ENCODE peak calls at places on chromosomes 12 and 14, in eight cellular contexts. L is neural progenitor cell; W is GM23338; Z is CD8-positive, alpha-beta T cell; K is PC-3; J is astrocyte; E is suprapubic skin; D is brain microvascular endothelial cell. P is an unnamed sample.

GRCh38 chr12:7144414-7145120 is 14.4 kb downstream of the CLSTN3 start:
- DNase-seq in E (peak; percentile 52), W (peak; percentile 57), L (peak; percentile 43), Z (no peak), J (peak; percentile 12), D (no peak), K (peak; percentile 48), P (no peak)

GRCh38 chr14:35808076-35808657 is 928 bp downstream of the RALGAPA1 start:
- DNase-seq in E (no peak), K (peak; percentile 67), J (no peak), L (peak; percentile 43), W (peak; percentile 73), Z (no peak), D (no peak), P (no peak)

GRCh38 chr14:94752575-94752974 is 17.3 kb downstream of the GSC start:
- DNase-seq in D (no peak), K (no peak), J (no peak), L (no peak), Z (no peak), E (no peak), W (no peak), P (no peak)

GRCh38 chr12:99170026-99170425 is 477.5 kb upstream of the GARIN6 start:
- DNase-seq in E (no peak), W (no peak), L (no peak), K (no peak), J (no peak), D (no peak), Z (no peak), P (no peak)

GRCh38 chr12:38890102-38890501 is 15.3 kb downstream of the CPNE8 start:
- DNase-seq in D (no peak), J (peak; percentile 1), W (no peak), L (no peak), Z (no peak), E (no peak), K (peak; percentile 44), P (no peak)

GRCh38 chr12:93297032-93297431 is 80.7 kb upstream of the NUDT4 start:
- DNase-seq in K (no peak), J (no peak), Z (no peak), D (no peak), W (no peak), L (no peak), E (no peak), P (no peak)

GRCh38 chr12:93108958-93109357 is 179.9 kb upstream of the EEA1 start:
- DNase-seq in E (no peak), Z (no peak), L (no peak), K (no peak), W (no peak), D (no peak), J (no peak), P (no peak)

GRCh38 chr12:23238957-23239356 is 614.0 kb downstream of the ETNK1 start:
- DNase-seq in D (no peak), Z (no peak), K (no peak), L (no peak), W (no peak), J (no peak), E (no peak), P (no peak)

GRCh38 chr12:92702754-92703679 is at the start of gene PLEKHG7:
- DNase-seq in W (no peak), Z (no peak), D (no peak), K (no peak), J (no peak), E (no peak), L (no peak), P (peak; percentile 51)

GRCh38 chr12:10400829-10401228 is 8.7 kb downstream of the KLRC4 start:
- DNase-seq in L (no peak), K (no peak), E (no peak), D (no peak), J (no peak), W (no peak), Z (no peak), P (no peak)

GRCh38 chr12:82952946-82953345 is 266.2 kb downstream of the TMTC2 start:
- DNase-seq in E (no peak), L (no peak), W (peak; percentile 14), Z (no peak), D (no peak), J (no peak), K (no peak), P (no peak)

GRCh38 chr12:130819248-130819576 is 19.8 kb downstream of the STX2 start:
- DNase-seq in J (no peak), L (no peak), E (no peak), K (no peak), W (no peak), D (no peak), Z (no peak), P (no peak)
- H3K4me3 ChIP-seq in J (no peak overlapping the region), L (no peak overlapping the region), E (peak overlapping the region; percentile 46), K (no peak overlapping the region), W (no peak overlapping the region), D (no peak overlapping the region), Z (no peak overlapping the region), P (peak overlapping the region; percentile 34)

GRCh38 chr12:46517579-46517962 is 145.0 kb upstream of the SLC38A2 start:
- DNase-seq in E (no peak), L (no peak), D (no peak), Z (no peak), J (no peak), W (no peak), K (no peak), P (no peak)
- TF ChIP-seq CTCF in E (no peak), L (peak; percentile 14), D (peak; percentile 5), Z (no peak), J (no peak), W (peak; percentile 52), K (peak; percentile 34), P (no peak)

DNA sequence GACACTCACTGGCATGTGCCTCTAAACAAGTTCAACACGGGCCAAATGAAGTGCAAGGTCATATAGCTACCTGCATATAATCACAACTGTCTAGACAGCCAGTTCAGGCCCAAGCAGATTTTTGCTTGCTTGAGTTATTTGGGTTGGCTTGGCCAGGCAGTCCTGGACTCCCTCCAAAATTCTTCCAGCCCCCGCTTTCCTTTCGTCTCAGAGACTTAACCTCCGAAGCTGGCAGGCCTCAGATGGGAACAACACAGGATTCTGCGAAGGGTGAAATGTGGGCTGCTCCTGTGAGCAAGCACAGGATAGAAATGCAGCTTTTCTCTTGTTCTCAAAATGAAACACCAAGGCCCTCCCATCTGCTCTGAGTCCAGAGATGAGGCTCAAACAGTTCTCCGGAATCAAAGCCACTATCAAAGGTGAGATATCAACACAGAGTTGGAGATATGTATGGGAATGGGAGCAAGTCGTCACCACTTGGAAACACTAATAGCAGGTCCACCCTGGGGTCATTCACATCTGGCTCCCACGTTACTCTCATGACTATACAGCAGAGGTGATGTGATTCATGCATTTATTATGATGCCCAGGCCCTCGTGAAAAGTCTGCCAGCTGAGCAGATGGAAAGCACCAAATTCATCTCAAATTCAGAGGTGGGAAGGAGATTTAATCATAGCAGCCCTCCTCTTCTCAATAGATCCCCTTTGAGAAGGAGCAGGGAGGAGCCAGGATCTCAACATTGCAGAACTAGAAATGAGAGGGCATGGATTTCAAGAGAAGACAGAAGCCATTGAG is 389.8 kb downstream of the NUAK1 start:
- DNase-seq in L (no peak), D (peak; percentile 76), E (no peak), K (no peak), W (no peak), J (peak; percentile 96), Z (no peak), P (no peak)
- H3K27ac ChIP-seq in L (no peak overlapping the region), D (peak overlapping the region; percentile 59), E (no peak overlapping the region), K (no peak overlapping the region), W (no peak overlapping the region), J (peak overlapping the region; percentile 85), Z (no peak overlapping the region), P (no peak overlapping the region)

GRCh38 chr12:77974643-77975042 is 143.9 kb downstream of the NAV3 start:
- DNase-seq in Z (no peak), W (no peak), L (no peak), K (no peak), J (no peak), D (no peak), E (no peak), P (no peak)

GRCh38 chr12:77968571-77968970 is 137.9 kb downstream of the NAV3 start:
- DNase-seq in L (no peak), W (no peak), J (no peak), D (no peak), K (no peak), E (no peak), Z (no peak), P (no peak)

GRCh38 chr12:77968021-77968420 is 137.3 kb downstream of the NAV3 start:
- DNase-seq in J (no peak), Z (no peak), E (no peak), W (no peak), L (no peak), D (no peak), K (no peak), P (no peak)

GRCh38 chr12:77973579-77973978 is 142.9 kb downstream of the NAV3 start:
- DNase-seq in L (no peak), E (no peak), Z (no peak), D (no peak), K (no peak), J (no peak), W (no peak), P (no peak)
- H3K4me3 ChIP-seq in L (no peak overlapping the region), E (no peak overlapping the region), Z (no peak overlapping the region), D (no peak overlapping the region), K (no peak overlapping the region), J (no peak overlapping the region), W (no peak overlapping the region), P (no peak overlapping the region)

GRCh38 chr14:97705107-97705506 is 907.9 kb downstream of the VRK1 start:
- DNase-seq in K (no peak), L (no peak), Z (no peak), D (no peak), J (no peak), W (no peak), E (no peak), P (no peak)

GRCh38 chr14:97709552-97709951 is 912.4 kb downstream of the VRK1 start:
- DNase-seq in L (no peak), J (no peak), D (no peak), W (no peak), K (no peak), E (no peak), Z (peak; percentile 60), P (no peak)

GRCh38 chr14:97705976-97706375 is 908.8 kb downstream of the VRK1 start:
- DNase-seq in K (no peak), W (no peak), J (no peak), L (no peak), Z (peak; percentile 28), E (no peak), D (no peak), P (no peak)

GRCh38 chr14:97706814-97707213 is 909.6 kb downstream of the VRK1 start:
- DNase-seq in Z (no peak), D (no peak), E (no peak), W (no peak), J (no peak), L (no peak), K (no peak), P (no peak)

DNA sequence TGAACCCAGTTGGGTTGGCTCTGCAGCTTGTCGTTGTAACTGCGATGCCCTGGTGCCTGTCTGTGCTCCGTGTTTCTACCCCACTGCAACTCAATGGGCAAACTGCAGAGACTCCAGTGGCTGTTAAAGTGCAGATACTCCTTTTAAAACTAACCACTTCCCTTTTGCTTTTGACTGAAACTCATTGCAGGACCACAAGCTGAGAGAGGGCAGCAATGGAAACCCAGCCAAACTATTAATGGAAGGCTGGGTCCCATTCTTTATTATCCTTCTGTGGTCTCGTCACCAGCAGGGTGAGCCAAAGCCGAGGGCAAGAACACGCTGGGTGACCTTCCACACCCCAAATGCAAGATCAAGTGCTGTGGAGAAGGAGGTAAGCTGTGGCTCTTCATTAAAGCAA is 910.4 kb downstream of the VRK1 start:
- DNase-seq in W (no peak), D (no peak), E (no peak), Z (peak; percentile 26), L (no peak), J (no peak), K (no peak), P (no peak)
- TF ChIP-seq CTCF in W (peak; percentile 16), D (no peak), E (no peak), Z (no peak), L (no peak), J (no peak), K (no peak), P (no peak)